ENCODE peak calls at places on chromosome 19, in nine cellular contexts. A is heart left ventricle, I is esophagus squamous epithelium, C is NCI-H345, U is IMR-90, O is cardiac muscle cell, Q is T-helper 2 cell, N is dermis blood vessel endothelial cell, S is hypothalamus. G is an unnamed sample.

GRCh38 chr19:18118420-18119242 is 21.1 kb downstream of the MAST3 start:
- DNase-seq in A (no peak), I (no peak), C (no peak), U (peak), O (no peak), Q (no peak), N (no peak), S (no peak), G (no peak)

GRCh38 chr19:13195678-13196077 is 45.5 kb downstream of the IER2 start:
- DNase-seq in A (no peak), I (no peak), C (no peak), U (no peak), O (peak), Q (peak), N (no peak), S (no peak), G (peak)

GRCh38 chr19:3025516-3025890 is 3.6 kb downstream of the TLE2 start:
- DNase-seq in A (no peak), I (no peak), C (no peak), U (no peak), O (no peak), Q (no peak), N (no peak), S (no peak), G (no peak)

GRCh38 chr19:49808762-49809154 is 4.3 kb downstream of the FUZ start:
- DNase-seq in A (peak), I (peak), C (peak), U (peak), O (peak), Q (peak), N (peak), S (peak), G (peak)

GRCh38 chr19:40716031-40716654 is 543 bp downstream of the COQ8B start:
- DNase-seq in A (no peak), I (no peak), C (peak), U (peak), O (no peak), Q (peak), N (peak), S (no peak), G (peak)

GRCh38 chr19:10219678-10220077 is 11.5 kb downstream of the S1PR2 start:
- DNase-seq in A (no peak), I (no peak), C (no peak), U (peak), O (no peak), Q (peak), N (peak), S (no peak), G (peak)

GRCh38 chr19:1568320-1569019 is at the start of gene MEX3D:
- DNase-seq in A (peak), I (no peak), C (peak), U (peak), O (peak), Q (peak), N (peak), S (peak), G (peak)

GRCh38 chr19:1780272-1780957 is 27.1 kb downstream of the ONECUT3 start:
- DNase-seq in A (no peak), I (no peak), C (no peak), U (peak), O (no peak), Q (no peak), N (peak), S (no peak), G (no peak)

GRCh38 chr19:57233207-57233606 is 2.4 kb downstream of the AURKC start:
- DNase-seq in A (no peak), I (no peak), C (no peak), U (no peak), O (no peak), Q (no peak), N (no peak), S (no peak), G (no peak)

GRCh38 chr19:6568010-6568411 is 22.9 kb downstream of the CD70 start:
- DNase-seq in A (no peak), I (no peak), C (no peak), U (no peak), O (no peak), Q (no peak), N (no peak), S (no peak), G (no peak)

GRCh38 chr19:3136684-3137055 is 837 bp downstream of the GNA15 start:
- DNase-seq in A (peak), I (no peak), C (no peak), U (no peak), O (no peak), Q (no peak), N (no peak), S (no peak), G (no peak)

GRCh38 chr19:2475018-2475701 is 767 bp upstream of the GADD45B start:
- DNase-seq in A (peak), I (no peak), C (peak), U (peak), O (peak), Q (peak), N (peak), S (peak), G (peak)

GRCh38 chr19:10112895-10113591 is 1.6 kb downstream of the P2RY11 start:
- DNase-seq in A (no peak), I (no peak), C (peak), U (no peak), O (peak), Q (peak), N (peak), S (no peak), G (peak)

GRCh38 chr19:3210347-3211017 is 14.0 kb upstream of the CELF5 start:
- DNase-seq in A (peak), I (no peak), C (peak), U (no peak), O (peak), Q (peak), N (peak), S (no peak), G (peak)

GRCh38 chr19:49592486-49593232 is 1.7 kb downstream of the PRR12 start:
- DNase-seq in A (no peak), I (no peak), C (no peak), U (no peak), O (peak), Q (no peak), N (no peak), S (no peak), G (no peak)

GRCh38 chr19:46862974-46863632 is 2.3 kb downstream of the ARHGAP35 start:
- DNase-seq in A (no peak), I (no peak), C (no peak), U (no peak), O (peak), Q (no peak), N (no peak), S (no peak), G (no peak)

GRCh38 chr19:35745328-35746086 is at the start of the genes PSENEN and U2AF1L4:
- DNase-seq in A (peak), I (peak), C (peak), U (peak), O (peak), Q (peak), N (peak), S (peak), G (peak)

GRCh38 chr19:34497112-34497805 is 15.7 kb downstream of the WTIP start:
- DNase-seq in A (no peak), I (no peak), C (no peak), U (no peak), O (no peak), Q (no peak), N (no peak), S (no peak), G (no peak)

GRCh38 chr19:10214784-10215183 is 16.3 kb downstream of the S1PR2 start:
- DNase-seq in A (no peak), I (no peak), C (no peak), U (peak), O (no peak), Q (no peak), N (no peak), S (no peak), G (no peak)

GRCh38 chr19:56681702-56682101 is 10.1 kb upstream of the ZNF835 start:
- DNase-seq in A (no peak), I (no peak), C (no peak), U (no peak), O (no peak), Q (no peak), N (no peak), S (no peak), G (no peak)

GRCh38 chr19:1758231-1758577 is 4.9 kb downstream of the ONECUT3 start:
- DNase-seq in A (no peak), I (no peak), C (no peak), U (no peak), O (no peak), Q (no peak), N (no peak), S (no peak), G (no peak)

GRCh38 chr19:52638601-52639000 is 446 bp upstream of the ZNF83 start:
- DNase-seq in A (peak), I (no peak), C (no peak), U (peak), O (no peak), Q (no peak), N (peak), S (no peak), G (no peak)

GRCh38 chr19:39138221-39139211 is 12.9 kb downstream of the PAK4 start:
- DNase-seq in A (no peak), I (no peak), C (peak), U (no peak), O (no peak), Q (no peak), N (no peak), S (no peak), G (no peak)

GRCh38 chr19:1424182-1424955 is 13.8 kb upstream of the RPS15 start:
- DNase-seq in A (no peak), I (no peak), C (no peak), U (no peak), O (no peak), Q (no peak), N (no peak), S (no peak), G (no peak)

GRCh38 chr19:10353793-10354391 is 14.5 kb upstream of the ICAM3 start:
- DNase-seq in A (peak), I (no peak), C (no peak), U (peak), O (peak), Q (no peak), N (peak), S (no peak), G (no peak)

GRCh38 chr19:4662812-4663211 is 7.3 kb downstream of the MYDGF start:
- DNase-seq in A (peak), I (no peak), C (no peak), U (no peak), O (no peak), Q (no peak), N (no peak), S (no peak), G (no peak)

GRCh38 chr19:15913830-15914229 is 16.0 kb upstream of the CYP4F2 start:
- DNase-seq in A (no peak), I (no peak), C (no peak), U (no peak), O (no peak), Q (no peak), N (no peak), S (no peak), G (no peak)

GRCh38 chr19:33194527-33194883 is 375 bp downstream of the LRP3 start:
- DNase-seq in A (peak), I (no peak), C (no peak), U (no peak), O (peak), Q (no peak), N (peak), S (no peak), G (no peak)

GRCh38 chr19:38693380-38694223 is 46.2 kb downstream of the ACTN4 start:
- DNase-seq in A (peak), I (no peak), C (no peak), U (peak), O (no peak), Q (peak), N (peak), S (no peak), G (no peak)

GRCh38 chr19:31803819-31804446 is 454.7 kb upstream of the TSHZ3 start:
- DNase-seq in A (no peak), I (no peak), C (no peak), U (no peak), O (no peak), Q (no peak), N (no peak), S (no peak), G (no peak)

GRCh38 chr19:17868669-17869068 is 3.1 kb upstream of the SLC5A5 start:
- DNase-seq in A (no peak), I (no peak), C (no peak), U (no peak), O (no peak), Q (no peak), N (no peak), S (no peak), G (no peak)

GRCh38 chr19:16628984-16629691 is 1.1 kb upstream of the MED26 start:
- DNase-seq in A (peak), I (no peak), C (no peak), U (peak), O (no peak), Q (no peak), N (peak), S (no peak), G (no peak)

GRCh38 chr19:29499261-29499920 is 26.4 kb upstream of the VSTM2B start:
- DNase-seq in A (no peak), I (no peak), C (no peak), U (no peak), O (no peak), Q (no peak), N (no peak), S (no peak), G (no peak)

G was measured in T follicular helper cell.